ENCODE peak calls at places on chromosomes 16 and 17, in four cellular contexts. L, K, J and R are unnamed samples.

GRCh38 chr17:65609749-65610148 is 48.3 kb upstream of the AXIN2 start:
- DNase-seq in L (no peak), K (no peak), J (no peak), R (no peak)

GRCh38 chr17:27577124-27577761 is 53.7 kb upstream of the LGALS9 start:
- DNase-seq in L (no peak), K (no peak), J (peak), R (peak)

GRCh38 chr17:41913798-41914197 is 5.0 kb downstream of the ACLY start:
- DNase-seq in L (no peak), K (no peak), J (no peak), R (peak)

GRCh38 chr17:63039899-63040602 is 74.0 kb downstream of the TANC2 start:
- DNase-seq in L (peak), K (no peak), J (no peak), R (no peak)

GRCh38 chr16:24689128-24689527 is 40.3 kb upstream of the TNRC6A start:
- DNase-seq in L (peak), K (peak), J (no peak), R (peak)

GRCh38 chr17:9410737-9411136 is 164.9 kb downstream of the STX8 start:
- DNase-seq in L (no peak), K (no peak), J (no peak), R (no peak)

GRCh38 chr17:22492331-22492730 is 800.0 kb downstream of the KCNJ18 start:
- DNase-seq in L (no peak), K (no peak), J (no peak), R (no peak)

GRCh38 chr17:10271004-10271620 is 72.7 kb upstream of the GAS7 start:
- DNase-seq in L (no peak), K (no peak), J (no peak), R (no peak)

GRCh38 chr17:32575865-32576264 is 89.1 kb downstream of the CDK5R1 start:
- DNase-seq in L (no peak), K (no peak), J (no peak), R (no peak)

GRCh38 chr16:85347213-85347591 is 234.9 kb upstream of the CIBAR2 start:
- DNase-seq in L (peak), K (peak), J (peak), R (peak)

GRCh38 chr17:1485748-1486376 is 6.6 kb downstream of the MYO1C start:
- DNase-seq in L (peak), K (no peak), J (peak), R (peak)

GRCh38 chr16:15604460-15605390 is 38.2 kb downstream of the MARF1 start:
- DNase-seq in L (no peak), K (no peak), J (no peak), R (no peak)

GRCh38 chr16:30186782-30187555 is 3.6 kb downstream of the CORO1A start:
- DNase-seq in L (peak), K (peak), J (peak), R (peak)

GRCh38 chr17:14305785-14306496 is 5.1 kb downstream of the HS3ST3B1 start:
- DNase-seq in L (no peak), K (no peak), J (no peak), R (no peak)

GRCh38 chr17:28347261-28347891 is 10.0 kb downstream of the POLDIP2 start:
- DNase-seq in L (no peak), K (no peak), J (no peak), R (no peak)

GRCh38 chr17:45948498-45948880 is 50.6 kb upstream of the STH start:
- DNase-seq in L (no peak), K (no peak), J (no peak), R (no peak)

GRCh38 chr17:10059684-10060211 is 138.7 kb downstream of the GAS7 start:
- DNase-seq in L (no peak), K (no peak), J (no peak), R (no peak)

GRCh38 chr17:43713494-43714162 is 45.0 kb downstream of the SOST start:
- DNase-seq in L (no peak), K (no peak), J (no peak), R (peak)

GRCh38 chr17:42843358-42843934 is 934 bp upstream of the AOC2 start:
- DNase-seq in L (peak), K (peak), J (peak), R (peak)

GRCh38 chr17:13415877-13416416 is 185.8 kb downstream of the HS3ST3A1 start:
- DNase-seq in L (no peak), K (peak), J (peak), R (no peak)

GRCh38 chr17:17114592-17115225 is 72.5 kb downstream of the MPRIP start:
- DNase-seq in L (no peak), K (no peak), J (no peak), R (no peak)

GRCh38 chr17:50916026-50916707 is 50.0 kb upstream of the TOB1 start:
- DNase-seq in L (no peak), K (no peak), J (no peak), R (no peak)

DNA sequence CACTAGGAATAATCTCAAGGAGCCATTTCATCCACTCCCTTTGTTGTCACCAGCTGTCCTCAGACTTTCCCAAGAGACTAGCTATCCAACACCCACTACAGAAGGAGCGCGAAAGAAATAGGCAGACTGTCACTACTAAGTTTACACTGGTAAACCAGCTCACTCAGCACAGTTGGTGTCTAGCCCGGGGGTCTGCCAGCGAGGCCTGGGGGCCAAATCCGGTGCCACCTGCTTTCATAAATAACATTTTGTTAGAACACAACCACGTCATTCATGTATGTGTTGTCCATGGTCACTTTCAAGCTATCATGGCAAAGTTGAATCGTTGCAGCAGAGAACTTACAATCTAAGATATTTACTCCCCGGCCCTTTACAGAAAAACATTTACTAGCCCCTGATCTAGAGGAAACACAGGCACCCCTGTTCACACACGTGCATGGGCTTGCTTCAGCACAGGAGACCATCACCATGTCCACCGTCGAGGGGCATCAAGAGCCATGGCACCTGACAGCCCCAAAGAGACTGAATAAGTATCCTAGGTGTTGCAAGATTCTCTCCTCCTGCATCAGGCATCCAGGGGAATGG is 111.5 kb upstream of the DNAH9 start:
- DNase-seq in L (no peak), K (no peak), J (no peak), R (no peak)
- TF ChIP-seq ESRRA in L (no peak), K (no peak), J (no peak), R (no peak)

DNA sequence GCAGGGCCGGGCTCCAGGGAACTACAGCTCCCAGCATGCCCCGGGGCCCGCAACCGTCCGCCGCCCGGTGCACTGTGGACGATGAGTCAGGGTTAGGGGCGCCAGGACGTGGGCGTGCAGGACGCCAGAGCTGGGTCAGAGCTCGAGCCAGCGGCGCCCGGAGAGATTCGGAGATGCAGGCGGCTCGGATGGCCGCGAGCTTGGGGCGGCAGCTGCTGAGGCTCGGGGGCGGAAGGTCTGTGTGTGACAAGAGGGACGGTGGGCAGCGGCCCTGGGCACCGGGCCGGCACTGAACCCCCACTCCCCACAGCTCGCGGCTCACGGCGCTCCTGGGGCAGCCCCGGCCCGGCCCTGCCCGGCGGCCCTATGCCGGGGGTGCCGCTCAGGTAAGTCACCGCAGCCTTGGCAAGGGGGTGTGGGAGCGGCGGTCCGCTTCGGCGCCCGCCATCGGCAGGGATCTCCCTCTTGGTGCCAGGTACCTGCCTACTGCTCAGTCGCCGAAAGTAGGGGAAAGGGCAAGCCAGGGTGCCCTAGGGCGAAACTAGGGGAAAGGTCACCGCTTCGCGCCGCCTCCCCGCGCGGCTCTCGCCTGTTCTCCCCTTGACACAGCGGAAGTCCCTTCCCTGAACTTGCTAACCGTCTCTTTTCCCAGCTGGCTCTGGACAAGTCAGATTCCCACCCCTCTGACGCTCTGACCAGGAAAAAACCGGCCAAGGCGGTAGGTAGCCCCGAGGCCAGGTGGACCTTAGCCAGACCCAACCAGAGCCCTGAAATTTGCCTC is at the start of the genes ACADVL and DLG4:
- DNase-seq in L (peak), K (peak), J (peak), R (peak)
- TF ChIP-seq ESRRA in L (peak), K (peak), J (no peak), R (no peak)

DNA sequence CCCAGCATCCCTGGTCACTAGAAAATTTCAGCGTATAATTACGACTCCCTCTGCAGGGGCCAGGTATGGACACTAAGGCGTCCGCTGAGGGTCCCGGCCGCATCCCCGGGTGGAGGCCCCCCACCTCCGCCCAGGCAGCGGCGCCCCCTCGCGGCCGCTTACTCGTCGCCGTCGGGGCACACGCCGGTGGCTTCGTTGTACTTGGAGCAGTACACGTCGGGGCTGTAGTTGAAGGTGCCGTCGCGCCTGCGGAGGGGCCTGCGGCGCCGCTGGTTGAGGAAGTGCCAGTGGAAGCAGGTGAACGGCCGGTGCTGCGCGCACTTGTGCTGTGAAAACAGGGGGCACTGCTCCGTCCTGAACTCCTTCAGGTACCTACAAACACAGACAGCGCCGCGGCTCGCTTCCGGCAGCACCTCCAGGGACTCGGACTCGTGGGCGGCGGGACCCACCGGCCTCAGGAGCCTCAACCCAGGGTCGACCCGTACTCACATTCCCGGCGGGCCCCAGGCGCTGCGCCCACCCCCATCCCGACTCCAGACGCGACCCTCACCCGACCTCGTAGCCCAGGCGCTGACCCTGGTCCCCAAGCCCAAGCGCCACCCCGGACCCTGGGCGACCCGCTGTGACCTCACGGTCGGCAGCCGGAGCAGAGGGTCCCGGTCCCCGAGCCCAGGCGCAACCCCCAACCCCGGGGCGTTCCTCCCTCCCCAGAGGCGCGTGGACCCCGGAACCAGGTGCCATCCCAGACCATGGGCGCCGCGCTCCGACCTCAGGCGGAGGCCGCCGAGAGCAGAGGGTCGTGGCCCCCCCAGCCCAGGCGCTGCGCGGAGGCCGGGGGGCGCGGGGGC is 596 bp downstream of the UNKL start:
- DNase-seq in L (peak), K (no peak), J (peak), R (peak)
- TF ChIP-seq ESRRA in L (no peak), K (no peak), J (no peak), R (no peak)

GRCh38 chr16:72788269-72788809 is 259.6 kb downstream of the ZFHX3 start:
- DNase-seq in L (no peak), K (no peak), J (no peak), R (no peak)

GRCh38 chr16:72787130-72787518 is 260.8 kb downstream of the ZFHX3 start:
- DNase-seq in L (no peak), K (no peak), J (no peak), R (no peak)

GRCh38 chr16:72787519-72788268 is 260.2 kb downstream of the ZFHX3 start:
- DNase-seq in L (no peak), K (no peak), J (no peak), R (peak)

GRCh38 chr16:72785886-72786285 is 262.0 kb downstream of the ZFHX3 start:
- DNase-seq in L (no peak), K (no peak), J (no peak), R (no peak)

DNA sequence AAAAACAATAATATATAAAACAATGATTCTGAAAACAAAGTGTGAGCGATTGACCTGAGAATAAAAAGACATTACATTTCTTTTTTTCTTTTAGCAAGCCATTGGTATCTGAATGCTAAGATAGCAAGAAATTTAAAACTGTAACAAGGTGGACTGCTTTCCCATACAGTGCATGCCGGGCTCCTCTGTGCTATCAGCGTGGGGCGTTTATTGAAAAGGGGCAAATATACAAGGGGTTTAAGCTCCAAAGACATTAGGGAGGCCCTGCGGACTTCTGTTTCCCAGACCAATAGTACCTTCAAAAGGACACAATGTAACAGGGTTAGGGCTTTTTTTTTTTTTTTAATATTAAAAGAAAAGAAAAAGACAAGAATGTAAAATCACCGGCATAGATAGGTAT is 261.3 kb downstream of the ZFHX3 start:
- DNase-seq in L (no peak), K (no peak), J (no peak), R (no peak)
- TF ChIP-seq ESRRA in L (no peak), K (no peak), J (no peak), R (no peak)

DNA sequence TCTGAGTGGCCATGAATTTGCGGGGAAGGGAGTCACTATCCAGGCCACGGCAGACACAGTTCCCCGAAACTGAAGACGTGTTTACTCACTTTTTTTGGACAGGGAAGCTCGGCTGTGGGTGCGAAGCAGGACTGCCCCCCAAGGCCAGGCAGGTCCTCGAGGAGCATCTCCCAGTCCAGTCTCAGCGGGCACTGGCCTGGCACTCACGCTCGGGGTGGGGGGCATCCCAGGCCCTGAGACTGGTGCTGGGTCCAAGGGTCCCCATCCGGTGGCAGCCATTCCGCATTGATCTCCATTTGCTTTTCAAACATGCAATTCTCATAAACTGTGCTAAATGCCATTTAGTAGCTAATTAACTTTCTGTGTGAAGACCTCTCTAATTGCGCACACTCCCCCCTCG is 50.3 kb downstream of the TBC1D16 start:
- DNase-seq in L (no peak), K (no peak), J (no peak), R (no peak)
- TF ChIP-seq ESRRA in L (no peak), K (no peak), J (no peak), R (no peak)